ENCODE peak calls at places on chromosomes 2 and 18, in eight cellular contexts. I is stimulated activated CD4-positive, alpha-beta T cell treated with anti-CD3 and anti-CD28 coated beads, Interleukin-15, amount 100 ng/mL, for 24 hours; T is GM04504; V is NCI-H2081 treated with DMSO at 0.1 percent for 48 hours; C is CD8-positive, alpha-beta memory T cell; H is foreskin melanocyte; W is Kasumi-1; B is RCC 7860. O is an unnamed sample.

GRCh38 chr2:214410128-214410775 is 602 bp upstream of the VWC2L start:
- DNase-seq in V (no peak), W (no peak), H (peak; percentile 17), T (no peak), B (no peak), I (no peak), C (no peak), O (peak; percentile 62)

GRCh38 chr2:103367877-103368276 is 606.0 kb downstream of the TMEM182 start:
- DNase-seq in B (no peak), C (no peak), I (no peak), H (no peak), T (no peak), W (no peak), V (no peak), O (no peak)

GRCh38 chr2:80361904-80362303 is 57.4 kb upstream of the LRRTM1 start:
- DNase-seq in B (no peak), I (no peak), H (no peak), W (no peak), T (no peak), C (no peak), V (no peak), O (peak; percentile 48)

GRCh38 chr2:55518846-55519167 is 711 bp upstream of the CFAP36 start:
- DNase-seq in B (no peak), C (no peak), W (peak; percentile 23), I (no peak), T (no peak), H (peak; percentile 25), V (peak; percentile 20), O (no peak)

GRCh38 chr2:174335605-174336402 is 1.1 kb downstream of the SP9 start:
- DNase-seq in H (no peak), T (peak; percentile 46), C (no peak), V (no peak), B (no peak), I (peak; percentile 41), W (no peak), O (no peak)

GRCh38 chr2:218400167-218400929 is 680 bp downstream of the CTDSP1 start:
- DNase-seq in V (no peak), C (peak; percentile 37), B (no peak), I (peak; percentile 54), W (peak; percentile 8), H (no peak), T (no peak), O (no peak)

GRCh38 chr18:27377251-27377650 is 192.1 kb upstream of the CHST9 start:
- DNase-seq in C (no peak), T (no peak), H (no peak), B (peak; percentile 70), I (no peak), V (no peak), W (no peak), O (no peak)

GRCh38 chr2:13652531-13653313 is 936.0 kb downstream of the TRIB2 start:
- DNase-seq in C (no peak), I (no peak), H (no peak), W (peak; percentile 34), T (peak; percentile 33), V (no peak), B (peak; percentile 53), O (no peak)

GRCh38 chr2:209911486-209911885 is 91.0 kb upstream of the RPE start:
- DNase-seq in I (no peak), T (no peak), V (no peak), W (no peak), B (no peak), H (peak; percentile 80), C (no peak), O (no peak)

GRCh38 chr2:41026613-41027012 is 574.7 kb upstream of the SLC8A1 start:
- DNase-seq in C (no peak), V (no peak), B (no peak), T (no peak), W (no peak), I (no peak), H (no peak), O (no peak)

GRCh38 chr2:27916293-27917015 is 25.9 kb downstream of the BABAM2 start:
- DNase-seq in T (no peak), H (peak; percentile 48), B (no peak), V (no peak), I (no peak), C (no peak), W (no peak), O (no peak)

GRCh38 chr2:202025816-202026215 is 7.8 kb upstream of the FZD7 start:
- DNase-seq in H (no peak), I (no peak), V (no peak), C (no peak), T (no peak), B (no peak), W (no peak), O (no peak)

GRCh38 chr18:28786941-28787340 is 610.0 kb upstream of the CDH2 start:
- DNase-seq in I (no peak), V (no peak), C (no peak), H (no peak), T (no peak), W (no peak), B (no peak), O (no peak)

GRCh38 chr2:240733803-240734495 is 42.3 kb downstream of the AQP12A start:
- DNase-seq in T (no peak), I (peak; percentile 29), V (no peak), W (no peak), B (no peak), H (no peak), C (no peak), O (no peak)

GRCh38 chr2:235951980-235952379 is 216.2 kb downstream of the GBX2 start:
- DNase-seq in C (peak; percentile 20), B (no peak), V (no peak), H (no peak), I (peak; percentile 42), T (no peak), W (no peak), O (no peak)

GRCh38 chr2:26616864-26617135 is 24.4 kb downstream of the CIB4 start:
- DNase-seq in B (no peak), H (no peak), V (no peak), W (no peak), T (no peak), C (no peak), I (no peak), O (no peak)

GRCh38 chr18:24204904-24205303 is 66.0 kb downstream of the CABYR start:
- DNase-seq in W (no peak), V (no peak), B (no peak), T (no peak), I (no peak), C (no peak), H (no peak), O (no peak)

GRCh38 chr2:135875491-135876065 is 665 bp downstream of the MCM6 start:
- DNase-seq in I (peak; percentile 85), T (peak; percentile 16), V (no peak), C (peak; percentile 77), H (peak; percentile 40), W (peak; percentile 72), B (no peak), O (no peak)

GRCh38 chr2:54559593-54560145 is 103.5 kb downstream of the SPTBN1 start:
- DNase-seq in B (peak; percentile 83), W (peak; percentile 82), V (no peak), T (peak; percentile 76), H (peak; percentile 84), C (no peak), I (no peak), O (no peak)

GRCh38 chr18:23779696-23780303 is 90.5 kb downstream of the LAMA3 start:
- DNase-seq in I (no peak), B (peak; percentile 59), T (peak; percentile 6), W (no peak), V (no peak), H (no peak), C (no peak), O (no peak)

GRCh38 chr2:61018319-61018750 is 280 bp upstream of the PUS10 start:
- DNase-seq in I (no peak), T (no peak), V (no peak), C (no peak), B (peak; percentile 22), W (no peak), H (no peak), O (no peak)

GRCh38 chr2:128091691-128092050 is 671 bp downstream of the UGGT1 start:
- DNase-seq in T (no peak), V (no peak), B (no peak), W (peak; percentile 38), H (no peak), I (no peak), C (peak; percentile 24), O (no peak)

GRCh38 chr18:7070466-7070865 is 47.1 kb downstream of the LAMA1 start:
- DNase-seq in B (no peak), V (no peak), H (peak; percentile 61), T (no peak), C (no peak), W (no peak), I (no peak), O (no peak)

GRCh38 chr2:126527836-126528490 is 128.0 kb upstream of the GYPC start:
- DNase-seq in T (peak; percentile 15), W (peak; percentile 71), C (peak; percentile 57), B (peak; percentile 26), H (peak; percentile 11), V (no peak), I (peak; percentile 80), O (no peak)

GRCh38 chr18:63207154-63207790 is 112.3 kb downstream of the BCL2 start:
- DNase-seq in W (no peak), I (no peak), T (no peak), C (no peak), H (no peak), V (no peak), B (no peak), O (no peak)

GRCh38 chr2:230128943-230129342 is 60.2 kb upstream of the SLC16A14 start:
- DNase-seq in T (peak; percentile 56), B (no peak), W (no peak), V (no peak), I (no peak), C (no peak), H (no peak), O (no peak)

GRCh38 chr2:240785424-240786335 is 34.3 kb downstream of the KIF1A start:
- DNase-seq in I (peak; percentile 12), C (no peak), W (no peak), V (no peak), T (no peak), B (no peak), H (no peak), O (no peak)

GRCh38 chr2:40451926-40452605 is at the start of gene SLC8A1:
- DNase-seq in T (no peak), V (no peak), W (no peak), B (no peak), C (no peak), H (no peak), I (peak; percentile 23), O (no peak)

GRCh38 chr18:77068890-77069312 is 63.7 kb downstream of the MBP start:
- DNase-seq in B (no peak), V (no peak), H (no peak), W (no peak), C (no peak), T (no peak), I (no peak), O (no peak)

GRCh38 chr2:220318037-220318436 is 690.6 kb downstream of the SLC4A3 start:
- DNase-seq in I (no peak), C (no peak), T (no peak), V (no peak), B (no peak), W (no peak), H (no peak), O (no peak)

GRCh38 chr2:23460228-23460627 is 75.2 kb downstream of the KLHL29 start:
- DNase-seq in C (no peak), B (no peak), W (peak; percentile 42), T (no peak), V (no peak), H (peak; percentile 27), I (no peak), O (no peak)

GRCh38 chr2:231260442-231260841 is 62.0 kb downstream of the ARMC9 start:
- DNase-seq in B (no peak), T (no peak), I (no peak), C (no peak), H (no peak), W (no peak), V (no peak), O (no peak)

GRCh38 chr2:29744976-29745375 is 176.4 kb downstream of the ALK start:
- DNase-seq in V (no peak), C (no peak), I (no peak), H (no peak), B (no peak), W (no peak), T (no peak), O (no peak)

GRCh38 chr18:74147491-74147778 is 199 bp downstream of the FBXO15 start:
- DNase-seq in I (no peak), V (no peak), H (no peak), C (no peak), B (no peak), T (no peak), W (no peak), O (no peak)

O was measured in NCI-H1694.